ENCODE peak calls at places on chromosomes 6 and 20, in six cellular contexts. Q, R, S, W, P and U are unnamed samples.

GRCh38 chr20:10857362-10858070 is 183.7 kb upstream of the JAG1 start:
- DNase-seq in Q (peak; percentile 65), R (no peak), S (peak; percentile 74), W (peak; percentile 84), P (no peak), U (no peak)

GRCh38 chr6:134870677-134871498 is 79.0 kb downstream of the ALDH8A1 start:
- DNase-seq in Q (peak; percentile 44), R (no peak), S (no peak), W (peak; percentile 70), P (no peak), U (no peak)

GRCh38 chr6:105646391-105646867 is 243.5 kb upstream of the PREP start:
- DNase-seq in Q (no peak), R (no peak), S (no peak), W (peak; percentile 5), P (no peak), U (no peak)

GRCh38 chr6:160172704-160173103 is 51.1 kb downstream of the SLC22A1 start:
- DNase-seq in Q (no peak), R (no peak), S (no peak), W (no peak), P (no peak), U (peak; percentile 96)

GRCh38 chr6:20211941-20212391 is 303 bp downstream of the MBOAT1 start:
- DNase-seq in Q (no peak), R (no peak), S (peak; percentile 28), W (peak; percentile 52), P (no peak), U (no peak)

GRCh38 chr6:169986848-169987498 is 235.6 kb downstream of the ERMARD start:
- DNase-seq in Q (no peak), R (no peak), S (no peak), W (no peak), P (no peak), U (no peak)

GRCh38 chr6:50699086-50699886 is 14.0 kb upstream of the TFAP2D start:
- DNase-seq in Q (peak; percentile 48), R (no peak), S (no peak), W (no peak), P (no peak), U (no peak)

GRCh38 chr6:14862845-14863244 is 383.0 kb upstream of the JARID2 start:
- DNase-seq in Q (no peak), R (no peak), S (no peak), W (no peak), P (no peak), U (no peak)

GRCh38 chr20:35131953-35132352 is 15.2 kb downstream of the EDEM2 start:
- DNase-seq in Q (no peak), R (no peak), S (no peak), W (no peak), P (no peak), U (no peak)

GRCh38 chr20:63014710-63015109 is 7.9 kb upstream of the BHLHE23 start:
- DNase-seq in Q (no peak), R (no peak), S (no peak), W (no peak), P (no peak), U (no peak)

DNA sequence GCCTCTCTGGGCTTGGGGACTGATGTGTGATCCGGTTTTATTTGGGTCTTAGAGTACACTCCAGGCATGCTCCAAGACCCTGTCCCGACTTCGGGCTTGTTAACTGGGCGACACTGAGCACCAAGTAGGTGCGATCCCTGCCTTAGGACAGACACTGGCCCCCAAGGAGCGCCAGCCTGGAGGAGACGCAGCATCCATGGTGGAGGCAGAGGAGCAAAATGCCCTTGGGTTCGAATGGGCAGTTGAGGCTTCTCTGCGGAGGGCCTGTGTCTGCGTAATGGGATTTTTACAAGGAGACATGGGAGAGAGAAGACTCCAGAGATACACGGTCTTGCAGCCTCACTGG is 593 bp upstream of the LEMD2 start:
- DNase-seq in Q (no peak), R (no peak), S (no peak), W (no peak), P (no peak), U (no peak)
- H3K4me3 ChIP-seq in Q (peak overlapping the region; percentile 1), R (peak overlapping the region; percentile 58), S (peak overlapping the region; percentile 91), W (peak overlapping the region; percentile 76), P (peak overlapping the region; percentile 86), U (peak overlapping the region; percentile 67)

GRCh38 chr6:32825966-32826365 is 9.2 kb upstream of the HLA-DOB start:
- DNase-seq in Q (peak; percentile 68), R (peak; percentile 35), S (no peak), W (peak; percentile 58), P (no peak), U (no peak)
- TF ChIP-seq CTCF in Q (no peak), R (peak; percentile 48), S (peak; percentile 40), W (peak; percentile 55), P (peak; percentile 44), U (peak; percentile 64)

GRCh38 chr6:16514249-16514648 is 247.0 kb downstream of the ATXN1 start:
- DNase-seq in Q (peak; percentile 70), R (no peak), S (peak; percentile 40), W (peak; percentile 88), P (no peak), U (no peak)
- H3K4me3 ChIP-seq in Q (no peak overlapping the region), R (no peak overlapping the region), S (no peak overlapping the region), W (no peak overlapping the region), P (no peak overlapping the region), U (no peak overlapping the region)

GRCh38 chr6:165656581-165657324 is 6.3 kb downstream of the PDE10A start:
- DNase-seq in Q (no peak), R (no peak), S (no peak), W (no peak), P (no peak), U (no peak)

GRCh38 chr6:165659945-165660862 is 2.8 kb downstream of the PDE10A start:
- DNase-seq in Q (no peak), R (no peak), S (no peak), W (no peak), P (no peak), U (no peak)

GRCh38 chr6:165655191-165655590 is 7.8 kb downstream of the PDE10A start:
- DNase-seq in Q (no peak), R (no peak), S (no peak), W (no peak), P (no peak), U (no peak)

GRCh38 chr6:165658395-165659058 is 4.5 kb downstream of the PDE10A start:
- DNase-seq in Q (no peak), R (no peak), S (no peak), W (no peak), P (no peak), U (peak; percentile 45)

GRCh38 chr6:165657325-165657680 is 5.7 kb downstream of the PDE10A start:
- DNase-seq in Q (no peak), R (no peak), S (no peak), W (no peak), P (no peak), U (no peak)
- TF ChIP-seq CTCF in Q (no peak), R (no peak), S (no peak), W (no peak), P (no peak), U (no peak)

GRCh38 chr6:136752554-136752953 is 39.7 kb downstream of the MAP3K5 start:
- DNase-seq in Q (no peak), R (no peak), S (no peak), W (no peak), P (no peak), U (no peak)

GRCh38 chr6:136753624-136754023 is 38.7 kb downstream of the MAP3K5 start:
- DNase-seq in Q (no peak), R (no peak), S (no peak), W (no peak), P (no peak), U (no peak)

GRCh38 chr6:136751991-136752390 is 40.3 kb downstream of the MAP3K5 start:
- DNase-seq in Q (no peak), R (no peak), S (no peak), W (no peak), P (no peak), U (no peak)

GRCh38 chr6:136750821-136751220 is 41.5 kb downstream of the MAP3K5 start:
- DNase-seq in Q (no peak), R (no peak), S (no peak), W (no peak), P (no peak), U (no peak)

DNA sequence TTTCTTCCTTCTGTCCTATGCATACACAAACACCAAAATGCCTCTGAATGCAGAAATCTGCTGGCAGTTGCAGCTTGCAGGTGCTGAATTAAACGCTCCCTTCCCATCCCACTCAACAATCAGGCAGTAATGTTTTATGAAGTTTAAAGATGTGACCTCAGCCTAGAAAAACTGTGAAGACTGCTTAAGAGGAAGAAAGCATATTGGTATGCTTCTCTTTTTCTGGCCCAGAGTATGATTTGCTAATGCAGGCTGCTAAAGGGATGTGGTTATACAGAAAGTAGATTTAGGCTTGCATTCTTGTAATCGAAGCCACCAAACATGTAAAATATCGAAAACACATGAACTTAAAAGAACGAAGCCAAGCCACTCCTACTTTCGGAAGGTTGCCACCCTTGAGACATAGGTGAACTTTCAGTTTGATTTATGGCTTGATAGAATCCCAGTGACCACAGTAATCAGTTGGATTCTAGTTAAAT is 40.8 kb downstream of the MAP3K5 start:
- DNase-seq in Q (no peak), R (peak; percentile 29), S (no peak), W (no peak), P (no peak), U (no peak)
- H3K4me3 ChIP-seq in Q (no peak overlapping the region), R (no peak overlapping the region), S (no peak overlapping the region), W (no peak overlapping the region), P (no peak overlapping the region), U (no peak overlapping the region)

GRCh38 chr6:4351857-4352669 is 216.7 kb upstream of the ECI2 start:
- DNase-seq in Q (peak; percentile 95), R (peak; percentile 89), S (peak; percentile 64), W (peak; percentile 91), P (peak; percentile 36), U (no peak)
- TF ChIP-seq CTCF in Q (no peak), R (peak; percentile 21), S (peak; percentile 11), W (peak; percentile 15), P (no peak), U (no peak)

GRCh38 chr6:158518196-158519127 is 41.4 kb upstream of the TMEM181 start:
- DNase-seq in Q (peak; percentile 80), R (peak; percentile 42), S (peak; percentile 70), W (peak; percentile 82), P (peak; percentile 77), U (peak; percentile 58)
- H3K4me3 ChIP-seq in Q (peak overlapping the region; percentile 49), R (peak overlapping the region; percentile 32), S (peak overlapping the region; percentile 43), W (peak overlapping the region; percentile 35), P (peak overlapping the region; percentile 53), U (no peak overlapping the region)